ENCODE peak calls at places on chromosomes 5 and 9, in five cellular contexts. R, F, D, B and Y are unnamed samples.

GRCh38 chr5:125175348-125176004 is 429.0 kb upstream of the ZNF608 start:
- DNase-seq in R (no peak), F (no peak), D (no peak), B (peak), Y (no peak)

GRCh38 chr5:171790408-171790807 is 4.8 kb downstream of the SMIM23 start:
- DNase-seq in R (no peak), F (no peak), D (no peak), B (no peak), Y (no peak)

GRCh38 chr5:132456553-132457361 is 33.8 kb downstream of the IRF1 start:
- DNase-seq in R (peak), F (peak), D (peak), B (peak), Y (peak)

GRCh38 chr9:36207546-36208012 is 16.9 kb downstream of the CLTA start:
- DNase-seq in R (no peak), F (no peak), D (no peak), B (no peak), Y (no peak)

GRCh38 chr5:67182406-67182805 is 14.2 kb downstream of the CD180 start:
- DNase-seq in R (no peak), F (peak), D (peak), B (peak), Y (peak)

GRCh38 chr9:137691648-137692357 is 73.0 kb downstream of the EHMT1 start:
- DNase-seq in R (no peak), F (no peak), D (no peak), B (no peak), Y (no peak)

GRCh38 chr5:143436871-143437270 is 33.4 kb upstream of the NR3C1 start:
- DNase-seq in R (no peak), F (no peak), D (no peak), B (no peak), Y (no peak)

GRCh38 chr5:135053278-135053677 is 19.2 kb upstream of the PITX1 start:
- DNase-seq in R (peak), F (no peak), D (no peak), B (no peak), Y (no peak)

GRCh38 chr9:76412638-76413037 is 18.4 kb upstream of the RFK start:
- DNase-seq in R (no peak), F (no peak), D (no peak), B (no peak), Y (no peak)

GRCh38 chr5:107373511-107374263 is 297.1 kb downstream of the EFNA5 start:
- DNase-seq in R (no peak), F (no peak), D (no peak), B (no peak), Y (no peak)

GRCh38 chr5:174688441-174689354 is 35.7 kb upstream of the MSX2 start:
- DNase-seq in R (no peak), F (no peak), D (no peak), B (no peak), Y (no peak)

GRCh38 chr5:92237896-92238295 is 854.8 kb upstream of the ARRDC3 start:
- DNase-seq in R (no peak), F (no peak), D (no peak), B (no peak), Y (no peak)

GRCh38 chr9:81292056-81292805 is 397.1 kb downstream of the TLE1 start:
- DNase-seq in R (no peak), F (no peak), D (no peak), B (no peak), Y (no peak)

GRCh38 chr9:74721696-74722660 is 165.7 kb downstream of the TRPM6 start:
- DNase-seq in R (no peak), F (no peak), D (no peak), B (no peak), Y (no peak)

GRCh38 chr5:138573949-138574670 is 1.1 kb downstream of the HSPA9 start:
- DNase-seq in R (no peak), F (no peak), D (no peak), B (no peak), Y (no peak)

GRCh38 chr9:134951461-134951860 is 33.7 kb upstream of the FCN1 start:
- DNase-seq in R (no peak), F (no peak), D (no peak), B (no peak), Y (no peak)

DNA sequence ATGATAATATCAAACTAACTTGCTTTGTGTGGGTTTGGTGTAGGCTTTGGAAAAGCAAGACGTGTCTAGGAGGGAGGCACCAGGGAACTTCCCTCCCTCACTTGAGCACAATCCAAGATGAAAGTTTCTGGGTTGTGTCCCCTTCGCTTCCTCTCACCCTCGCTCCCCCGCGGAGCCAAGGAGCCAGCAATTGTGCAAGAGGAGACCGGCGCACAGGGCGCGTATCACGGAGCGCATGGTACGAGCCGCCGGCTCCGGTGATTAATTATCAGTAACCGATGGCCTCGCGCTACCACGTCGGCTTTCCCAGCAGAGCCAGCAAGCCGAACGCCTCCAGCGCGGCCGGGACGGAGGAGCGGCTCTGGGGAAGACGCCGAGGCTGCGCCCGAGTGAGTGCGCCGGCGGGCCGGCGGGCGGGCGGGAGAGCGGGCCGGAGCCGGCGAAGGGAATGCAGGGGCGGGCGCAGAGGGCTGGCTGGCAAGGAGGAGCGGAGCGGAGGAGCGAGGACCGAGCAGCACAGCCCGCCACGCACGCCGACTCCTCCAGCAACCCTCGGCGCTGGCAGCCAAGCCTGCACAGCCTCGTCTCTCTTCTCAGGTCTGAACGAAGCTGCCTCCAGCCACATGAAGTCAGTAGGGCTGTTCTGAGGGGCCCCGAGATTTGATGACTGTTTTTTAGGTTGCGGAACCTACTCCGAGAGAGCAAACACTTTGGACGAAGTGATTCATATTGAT is 143.6 kb downstream of the BNC2 start:
- DNase-seq in R (no peak), F (peak), D (peak), B (peak), Y (peak)
- H3K4me3 ChIP-seq in R (no peak), F (peak), D (peak), B (peak), Y (peak)

GRCh38 chr5:14231156-14231555 is 88.0 kb downstream of the TRIO start:
- DNase-seq in R (no peak), F (no peak), D (no peak), B (no peak), Y (no peak)
- H3K4me3 ChIP-seq in R (no peak), F (no peak), D (no peak), B (no peak), Y (no peak)

GRCh38 chr9:94167055-94167346 is 82.7 kb downstream of the PTPDC1 start:
- DNase-seq in R (no peak), F (no peak), D (no peak), B (no peak), Y (no peak)

GRCh38 chr9:94167376-94167775 is 83.1 kb downstream of the PTPDC1 start:
- DNase-seq in R (no peak), F (no peak), D (no peak), B (no peak), Y (no peak)

GRCh38 chr9:94169978-94170377 is 85.7 kb downstream of the PTPDC1 start:
- DNase-seq in R (no peak), F (no peak), D (no peak), B (no peak), Y (no peak)

GRCh38 chr9:94166237-94167054 is 82.2 kb downstream of the PTPDC1 start:
- DNase-seq in R (peak), F (peak), D (peak), B (peak), Y (peak)

DNA sequence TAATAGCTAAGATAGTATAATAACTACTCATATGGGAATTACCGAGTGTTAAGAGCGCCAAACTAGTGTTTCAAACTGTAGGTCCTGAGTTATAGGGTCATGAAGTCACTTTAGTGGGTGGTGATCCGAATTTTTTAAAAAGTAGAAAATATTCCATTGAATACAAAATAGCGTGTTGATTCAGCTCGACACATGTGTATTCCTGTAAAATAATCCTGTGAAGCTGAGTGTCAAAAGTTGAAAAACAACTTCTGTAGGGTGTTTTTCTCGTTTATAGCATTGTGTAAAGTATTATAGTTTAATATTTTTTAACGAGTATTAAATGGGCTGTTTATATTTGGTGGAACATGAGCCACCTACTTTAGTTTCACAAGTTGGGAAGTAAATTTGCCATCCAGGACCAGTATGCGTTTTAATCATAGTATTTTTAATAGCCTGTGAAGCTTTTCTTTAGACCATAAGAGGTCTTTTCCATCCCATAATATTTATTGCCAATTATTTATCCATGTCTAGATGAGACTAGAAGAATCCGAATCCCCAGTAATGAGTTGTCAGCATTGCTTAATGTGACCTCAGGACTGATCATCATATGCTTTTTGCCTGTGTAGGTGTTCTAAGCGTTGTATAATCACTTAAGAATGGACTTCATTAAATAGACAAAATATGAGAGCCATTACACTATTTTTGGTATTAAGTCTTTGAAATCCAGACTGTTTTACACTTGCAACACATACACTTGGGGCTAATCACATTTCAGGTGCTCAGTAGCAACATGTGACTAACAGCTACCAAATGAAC is 84.1 kb downstream of the PTPDC1 start:
- DNase-seq in R (no peak), F (no peak), D (no peak), B (no peak), Y (no peak)
- H3K4me3 ChIP-seq in R (peak), F (peak), D (peak), B (peak), Y (no peak)

GRCh38 chr5:152359169-152359568 is 45.9 kb downstream of the NMUR2 start:
- DNase-seq in R (no peak), F (no peak), D (no peak), B (no peak), Y (no peak)

GRCh38 chr5:152364172-152364571 is 40.9 kb downstream of the NMUR2 start:
- DNase-seq in R (no peak), F (no peak), D (no peak), B (no peak), Y (no peak)

GRCh38 chr5:152369298-152369697 is 35.8 kb downstream of the NMUR2 start:
- DNase-seq in R (no peak), F (no peak), D (no peak), B (no peak), Y (no peak)

GRCh38 chr5:152367554-152367953 is 37.5 kb downstream of the NMUR2 start:
- DNase-seq in R (no peak), F (no peak), D (no peak), B (no peak), Y (no peak)

DNA sequence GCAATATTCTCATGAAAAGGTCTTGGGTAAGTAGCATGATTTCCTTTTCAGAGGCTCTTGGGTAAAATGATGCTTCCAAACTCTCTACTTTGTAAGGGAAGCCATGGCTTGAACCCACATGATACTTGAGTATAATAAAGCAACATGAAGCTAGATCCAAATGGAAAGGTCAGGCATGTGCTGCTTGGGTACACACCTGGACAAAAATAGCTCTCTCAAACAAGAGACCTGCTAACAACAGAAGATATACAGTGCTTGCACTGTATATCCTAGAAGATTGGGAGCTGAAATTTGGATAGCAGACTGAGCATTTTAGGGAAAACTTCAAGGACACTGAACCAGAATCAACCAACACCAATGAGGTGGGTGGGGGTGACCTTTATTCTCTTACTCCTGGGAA is 40.2 kb downstream of the NMUR2 start:
- DNase-seq in R (no peak), F (no peak), D (no peak), B (no peak), Y (no peak)
- H3K4me3 ChIP-seq in R (no peak), F (no peak), D (no peak), B (no peak), Y (no peak)